ENCODE peak calls at places on chromosomes 16 and 17, in four cellular contexts. One of them, this sample, is unnamed.

GRCh38 chr17:8398980-8399379 is 1.4 kb upstream of the RNF222 start:
- DNase-seq in fibroblast of mammary gland: no peak
- DNase-seq in cardiac muscle cell: no peak
- DNase-seq in mesendoderm: no peak
- DNase-seq in this sample: no peak

GRCh38 chr17:64133546-64134215 is 3.7 kb upstream of the ERN1 start:
- DNase-seq in mesendoderm: peak
- DNase-seq in fibroblast of mammary gland: peak
- DNase-seq in cardiac muscle cell: peak
- DNase-seq in this sample: peak

GRCh38 chr16:14284930-14285541 is 213.9 kb downstream of the MRTFB start:
- DNase-seq in fibroblast of mammary gland: peak
- DNase-seq in mesendoderm: peak
- DNase-seq in cardiac muscle cell: peak
- DNase-seq in this sample: peak

GRCh38 chr16:89315791-89316581 is 98.5 kb downstream of the ZNF778 start:
- DNase-seq in fibroblast of mammary gland: peak
- DNase-seq in cardiac muscle cell: no peak
- DNase-seq in mesendoderm: no peak
- DNase-seq in this sample: no peak

GRCh38 chr17:34146440-34147043 is 108.5 kb upstream of the CCL2 start:
- DNase-seq in mesendoderm: peak
- DNase-seq in fibroblast of mammary gland: peak
- DNase-seq in cardiac muscle cell: peak
- DNase-seq in this sample: peak

GRCh38 chr16:66425651-66426050 is 1.4 kb upstream of the BEAN1 start:
- DNase-seq in cardiac muscle cell: no peak
- DNase-seq in fibroblast of mammary gland: no peak
- DNase-seq in mesendoderm: no peak
- DNase-seq in this sample: no peak

GRCh38 chr17:32495347-32496253 is 8.8 kb downstream of the CDK5R1 start:
- DNase-seq in fibroblast of mammary gland: peak
- DNase-seq in mesendoderm: no peak
- DNase-seq in cardiac muscle cell: peak
- DNase-seq in this sample: no peak

GRCh38 chr17:51734462-51734861 is 424.1 kb downstream of the CA10 start:
- DNase-seq in fibroblast of mammary gland: no peak
- DNase-seq in mesendoderm: peak
- DNase-seq in cardiac muscle cell: no peak
- DNase-seq in this sample: no peak

GRCh38 chr17:27038676-27039075 is 255.2 kb upstream of the WSB1 start:
- DNase-seq in cardiac muscle cell: no peak
- DNase-seq in fibroblast of mammary gland: no peak
- DNase-seq in mesendoderm: peak
- DNase-seq in this sample: no peak

GRCh38 chr16:57507414-57508083 is 21.3 kb upstream of the DOK4 start:
- DNase-seq in cardiac muscle cell: no peak
- DNase-seq in fibroblast of mammary gland: no peak
- DNase-seq in mesendoderm: peak
- DNase-seq in this sample: no peak

GRCh38 chr16:50103764-50104163 is 38.0 kb downstream of the HEATR3 start:
- DNase-seq in mesendoderm: no peak
- DNase-seq in cardiac muscle cell: no peak
- DNase-seq in fibroblast of mammary gland: peak
- DNase-seq in this sample: no peak

GRCh38 chr16:14280541-14280940 is 209.4 kb downstream of the MRTFB start:
- DNase-seq in mesendoderm: no peak
- DNase-seq in fibroblast of mammary gland: no peak
- DNase-seq in cardiac muscle cell: no peak
- DNase-seq in this sample: no peak

GRCh38 chr16:59543641-59544040 is 809.5 kb upstream of the GOT2 start:
- DNase-seq in mesendoderm: no peak
- DNase-seq in cardiac muscle cell: no peak
- DNase-seq in fibroblast of mammary gland: peak
- DNase-seq in this sample: no peak

GRCh38 chr16:74830646-74831045 is 56.0 kb upstream of the FA2H start:
- DNase-seq in mesendoderm: no peak
- DNase-seq in fibroblast of mammary gland: no peak
- DNase-seq in cardiac muscle cell: no peak
- DNase-seq in this sample: peak

GRCh38 chr16:2704166-2704982 is 15.7 kb downstream of the PRSS27 start:
- DNase-seq in cardiac muscle cell: no peak
- DNase-seq in mesendoderm: no peak
- DNase-seq in fibroblast of mammary gland: no peak
- DNase-seq in this sample: no peak

GRCh38 chr16:85238233-85238647 is 126.0 kb upstream of the CIBAR2 start:
- DNase-seq in cardiac muscle cell: peak
- DNase-seq in fibroblast of mammary gland: peak
- DNase-seq in mesendoderm: peak
- DNase-seq in this sample: no peak

GRCh38 chr16:26175944-26176343 is 484.2 kb downstream of the HS3ST4 start:
- DNase-seq in cardiac muscle cell: no peak
- DNase-seq in fibroblast of mammary gland: no peak
- DNase-seq in mesendoderm: no peak
- DNase-seq in this sample: no peak

GRCh38 chr17:40415390-40415789 is 2.3 kb downstream of the TOP2A start:
- DNase-seq in fibroblast of mammary gland: peak
- DNase-seq in mesendoderm: peak
- DNase-seq in cardiac muscle cell: peak
- DNase-seq in this sample: no peak

GRCh38 chr17:18184143-18185007 is 747 bp downstream of the ALKBH5 start:
- DNase-seq in mesendoderm: peak
- DNase-seq in fibroblast of mammary gland: peak
- DNase-seq in cardiac muscle cell: peak
- DNase-seq in this sample: peak

GRCh38 chr17:79183221-79184158 is 108.9 kb downstream of the ENGASE start:
- DNase-seq in cardiac muscle cell: peak
- DNase-seq in mesendoderm: peak
- DNase-seq in fibroblast of mammary gland: no peak
- DNase-seq in this sample: no peak

GRCh38 chr16:12881771-12882170 is 19.6 kb upstream of the SHISA9 start:
- DNase-seq in fibroblast of mammary gland: peak
- DNase-seq in cardiac muscle cell: no peak
- DNase-seq in mesendoderm: no peak
- DNase-seq in this sample: no peak

GRCh38 chr17:8946476-8946875 is 19.0 kb downstream of the PIK3R5 start:
- DNase-seq in mesendoderm: no peak
- DNase-seq in cardiac muscle cell: no peak
- DNase-seq in fibroblast of mammary gland: peak
- DNase-seq in this sample: no peak

GRCh38 chr17:28416703-28417311 is 10.8 kb upstream of the SLC46A1 start:
- DNase-seq in mesendoderm: peak
- DNase-seq in cardiac muscle cell: peak
- DNase-seq in fibroblast of mammary gland: peak
- DNase-seq in this sample: peak

GRCh38 chr17:38598536-38598935 is 7.2 kb downstream of the SRCIN1 start:
- DNase-seq in cardiac muscle cell: peak
- DNase-seq in mesendoderm: peak
- DNase-seq in fibroblast of mammary gland: peak
- DNase-seq in this sample: peak

GRCh38 chr17:40073454-40074174 is 10.8 kb downstream of the THRA start:
- DNase-seq in fibroblast of mammary gland: no peak
- DNase-seq in mesendoderm: no peak
- DNase-seq in cardiac muscle cell: no peak
- DNase-seq in this sample: no peak

GRCh38 chr17:75864448-75864871 is 9.3 kb upstream of the WBP2 start:
- DNase-seq in mesendoderm: no peak
- DNase-seq in fibroblast of mammary gland: peak
- DNase-seq in cardiac muscle cell: no peak
- DNase-seq in this sample: no peak

GRCh38 chr16:3026003-3026378 is 2.2 kb downstream of the THOC6 start:
- DNase-seq in cardiac muscle cell: no peak
- DNase-seq in mesendoderm: no peak
- DNase-seq in fibroblast of mammary gland: no peak
- DNase-seq in this sample: no peak

GRCh38 chr17:75345514-75346167 is 56.4 kb upstream of the SLC25A19 start:
- DNase-seq in fibroblast of mammary gland: no peak
- DNase-seq in cardiac muscle cell: no peak
- DNase-seq in mesendoderm: peak
- DNase-seq in this sample: peak

GRCh38 chr17:9790889-9791876 is at the start of gene DHRS7C:
- DNase-seq in cardiac muscle cell: peak
- DNase-seq in mesendoderm: no peak
- DNase-seq in fibroblast of mammary gland: no peak
- DNase-seq in this sample: no peak

GRCh38 chr17:57440522-57441269 is 184.4 kb downstream of the MSI2 start:
- DNase-seq in mesendoderm: peak
- DNase-seq in fibroblast of mammary gland: peak
- DNase-seq in cardiac muscle cell: peak
- DNase-seq in this sample: peak

GRCh38 chr16:88566158-88566557 is 4.0 kb upstream of the ZC3H18 start:
- DNase-seq in cardiac muscle cell: no peak
- DNase-seq in mesendoderm: peak
- DNase-seq in fibroblast of mammary gland: peak
- DNase-seq in this sample: no peak

GRCh38 chr16:31471875-31472558 is at the start of gene TGFB1I1:
- DNase-seq in mesendoderm: peak
- DNase-seq in cardiac muscle cell: peak
- DNase-seq in fibroblast of mammary gland: peak
- DNase-seq in this sample: peak

GRCh38 chr16:31472559-31473203 is 729 bp downstream of the TGFB1I1 start:
- DNase-seq in fibroblast of mammary gland: peak
- DNase-seq in cardiac muscle cell: peak
- DNase-seq in mesendoderm: peak
- DNase-seq in this sample: no peak

GRCh38 chr16:31473300-31474052 is 1.5 kb downstream of the TGFB1I1 start:
- DNase-seq in fibroblast of mammary gland: no peak
- DNase-seq in mesendoderm: no peak
- DNase-seq in cardiac muscle cell: no peak
- DNase-seq in this sample: no peak

GRCh38 chr16:31470615-31471014 is 1.3 kb upstream of the TGFB1I1 start:
- DNase-seq in fibroblast of mammary gland: no peak
- DNase-seq in cardiac muscle cell: no peak
- DNase-seq in mesendoderm: no peak
- DNase-seq in this sample: no peak

DNA sequence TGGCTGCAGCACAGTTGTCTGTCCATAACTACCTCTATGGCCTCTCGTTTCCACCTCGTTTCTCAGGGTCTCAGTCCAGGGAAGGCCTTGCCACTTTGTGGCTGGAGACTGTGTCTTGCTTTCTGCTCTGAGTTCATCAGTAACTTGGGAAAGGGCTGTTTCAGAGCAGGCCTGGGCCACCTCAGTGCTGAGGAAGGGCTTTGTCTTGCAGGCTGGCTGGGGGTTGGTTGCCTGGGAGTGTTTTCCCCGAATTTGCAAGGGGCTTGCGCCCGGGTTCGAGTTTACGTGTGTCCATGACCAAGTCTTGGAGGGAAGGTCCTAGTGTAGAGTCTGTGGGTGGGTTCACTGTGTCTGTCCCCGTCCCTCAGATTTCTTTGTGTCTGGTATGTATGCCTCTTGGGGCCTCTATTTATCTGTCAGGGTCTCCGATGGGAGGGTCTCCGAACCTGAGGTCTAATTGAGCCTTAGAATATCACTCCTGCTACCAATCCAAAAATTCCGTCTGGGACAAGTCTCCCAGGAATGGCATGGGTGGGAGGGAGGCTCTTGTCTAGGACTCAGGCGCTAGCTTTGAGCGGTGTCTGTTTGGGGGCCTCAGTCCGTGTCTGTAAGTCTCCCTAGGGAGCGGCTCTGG is 594 bp upstream of the TGFB1I1 start:
- DNase-seq in cardiac muscle cell: no peak
- DNase-seq in mesendoderm: peak
- DNase-seq in fibroblast of mammary gland: no peak
- DNase-seq in this sample: no peak
- H3K4me3 ChIP-seq in cardiac muscle cell: peak
- H3K4me3 ChIP-seq in mesendoderm: no peak
- H3K4me3 ChIP-seq in fibroblast of mammary gland: peak
- H3K4me3 ChIP-seq in this sample: peak

DNA sequence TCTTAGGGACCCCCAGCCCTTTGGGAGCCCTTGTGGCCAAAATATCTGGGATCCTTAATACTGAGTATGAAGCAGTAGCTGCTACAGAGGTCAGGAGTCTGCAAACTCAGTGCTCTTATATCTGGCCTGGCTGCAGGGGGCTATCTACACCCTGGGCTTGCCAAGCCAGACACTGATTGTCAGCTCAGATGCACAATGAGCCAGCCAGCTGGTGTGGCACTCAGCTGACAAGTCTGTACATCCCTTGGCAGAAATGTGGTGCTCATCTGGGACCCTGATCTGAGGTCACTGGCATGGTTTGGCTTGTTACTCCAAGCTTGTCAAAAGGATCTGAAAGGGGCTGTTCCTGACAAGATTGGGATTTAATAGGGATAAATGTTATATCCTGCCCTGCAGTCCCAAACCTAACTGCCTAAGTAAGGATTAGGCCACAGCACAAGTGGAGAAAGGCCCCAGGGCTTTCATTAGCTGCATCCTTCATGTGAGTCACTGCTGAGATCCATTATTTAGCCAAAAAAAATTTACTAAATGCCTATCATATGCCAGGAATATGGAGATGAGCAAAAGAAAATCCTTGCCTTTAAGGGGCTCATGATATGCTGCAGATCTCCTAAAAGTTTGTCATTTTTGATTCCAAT is 6.2 kb downstream of the SLC6A2 start:
- DNase-seq in fibroblast of mammary gland: peak
- DNase-seq in mesendoderm: peak
- DNase-seq in cardiac muscle cell: no peak
- DNase-seq in this sample: no peak
- H3K4me3 ChIP-seq in fibroblast of mammary gland: no peak
- H3K4me3 ChIP-seq in mesendoderm: no peak
- H3K4me3 ChIP-seq in cardiac muscle cell: no peak
- H3K4me3 ChIP-seq in this sample: no peak

GRCh38 chr16:30398660-30399434 is 3.6 kb downstream of the ZNF48 start:
- DNase-seq in mesendoderm: peak
- DNase-seq in cardiac muscle cell: no peak
- DNase-seq in fibroblast of mammary gland: no peak
- DNase-seq in this sample: peak
- H3K4me3 ChIP-seq in mesendoderm: no peak
- H3K4me3 ChIP-seq in cardiac muscle cell: no peak
- H3K4me3 ChIP-seq in fibroblast of mammary gland: no peak
- H3K4me3 ChIP-seq in this sample: no peak

DNA sequence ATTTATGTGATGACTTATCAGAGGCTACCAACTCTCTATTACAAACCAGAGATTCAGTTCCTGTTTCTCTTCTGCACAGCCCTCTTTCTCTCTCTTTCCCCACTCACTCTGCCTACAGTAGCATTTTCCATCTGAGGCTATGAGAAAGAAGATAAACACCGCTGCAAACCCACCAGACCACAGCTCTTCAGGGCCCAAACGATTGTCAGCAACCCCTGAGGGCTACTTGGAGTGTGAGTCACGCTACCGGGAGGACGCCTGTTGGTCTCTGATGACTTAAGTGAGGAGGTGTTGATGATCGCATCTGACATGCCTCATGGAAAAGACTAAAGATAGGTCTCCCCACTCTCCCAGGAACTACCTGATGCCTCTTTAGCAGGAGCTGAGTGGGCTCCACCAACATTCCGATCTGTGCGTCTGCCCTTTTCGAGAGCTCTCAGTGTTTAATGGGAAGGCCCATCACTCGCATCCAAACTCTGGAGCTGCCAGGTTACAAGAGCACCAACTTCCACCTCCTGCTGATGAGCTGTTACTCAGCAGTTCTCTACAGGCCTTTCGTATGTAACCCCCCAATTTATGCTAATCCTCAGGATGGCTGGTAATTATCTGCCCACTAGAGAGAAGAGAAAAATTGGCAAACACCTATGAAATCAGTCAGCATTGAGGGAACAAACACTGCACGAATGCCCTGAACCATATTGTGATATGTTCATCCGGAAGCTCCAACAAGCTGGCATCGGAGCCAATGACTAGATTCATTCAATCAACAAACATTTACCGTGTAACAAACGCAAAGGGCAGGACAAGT is 9.2 kb downstream of the GRIN2A start:
- DNase-seq in cardiac muscle cell: no peak
- DNase-seq in mesendoderm: peak
- DNase-seq in fibroblast of mammary gland: peak
- DNase-seq in this sample: no peak
- H3K4me3 ChIP-seq in cardiac muscle cell: no peak
- H3K4me3 ChIP-seq in mesendoderm: no peak
- H3K4me3 ChIP-seq in fibroblast of mammary gland: no peak
- H3K4me3 ChIP-seq in this sample: no peak

This sample was measured in HAP-1.